ENCODE peak calls at places on chromosomes 3 and 15, in five cellular contexts. G is IMR-90, H is H9, X is mesenchymal stem cell, K is trophoblast cell. P is an unnamed sample.

GRCh38 chr3:153277029-153277428 is 115.0 kb downstream of the RAP2B start:
- DNase-seq in G (no peak), H (no peak), X (no peak), K (no peak), P (no peak)

GRCh38 chr3:146250449-146251382 is at the start of gene PLSCR4:
- DNase-seq in G (peak; percentile 47), H (peak; percentile 47), X (peak; percentile 65), K (peak; percentile 47), P (peak; percentile 27)

GRCh38 chr3:57068437-57069089 is 8.1 kb downstream of the SPATA12 start:
- DNase-seq in G (peak; percentile 61), H (no peak), X (peak; percentile 88), K (no peak), P (no peak)

GRCh38 chr3:177430653-177431052 is 233.4 kb upstream of the TBL1XR1 start:
- DNase-seq in G (no peak), H (no peak), X (no peak), K (no peak), P (no peak)

GRCh38 chr3:16289144-16289889 is 24.3 kb downstream of the OXNAD1 start:
- DNase-seq in G (peak; percentile 40), H (no peak), X (no peak), K (no peak), P (no peak)

GRCh38 chr3:159458010-159458409 is 530.6 kb upstream of the IL12A start:
- DNase-seq in G (peak; percentile 97), H (peak; percentile 35), X (peak; percentile 55), K (peak; percentile 70), P (no peak)

GRCh38 chr3:50537421-50538129 is 30.0 kb downstream of the C3orf18 start:
- DNase-seq in G (no peak), H (no peak), X (no peak), K (no peak), P (no peak)

GRCh38 chr3:10534066-10534465 is 28.7 kb upstream of the ATP2B2 start:
- DNase-seq in G (no peak), H (no peak), X (no peak), K (no peak), P (no peak)

GRCh38 chr15:34810455-34811146 is 15.3 kb upstream of the ACTC1 start:
- DNase-seq in G (peak; percentile 100), H (no peak), X (peak; percentile 99), K (peak; percentile 96), P (no peak)

GRCh38 chr3:144963810-144964209 is 992.2 kb downstream of the DIPK2A start:
- DNase-seq in G (no peak), H (no peak), X (no peak), K (no peak), P (no peak)

GRCh38 chr15:76340802-76341365 is 4.3 kb downstream of the ISL2 start:
- DNase-seq in G (no peak), H (peak; percentile 40), X (no peak), K (peak; percentile 45), P (no peak)

GRCh38 chr15:80609512-80609946 is 85.6 kb upstream of the ABHD17C start:
- DNase-seq in G (no peak), H (no peak), X (no peak), K (no peak), P (no peak)

DNA sequence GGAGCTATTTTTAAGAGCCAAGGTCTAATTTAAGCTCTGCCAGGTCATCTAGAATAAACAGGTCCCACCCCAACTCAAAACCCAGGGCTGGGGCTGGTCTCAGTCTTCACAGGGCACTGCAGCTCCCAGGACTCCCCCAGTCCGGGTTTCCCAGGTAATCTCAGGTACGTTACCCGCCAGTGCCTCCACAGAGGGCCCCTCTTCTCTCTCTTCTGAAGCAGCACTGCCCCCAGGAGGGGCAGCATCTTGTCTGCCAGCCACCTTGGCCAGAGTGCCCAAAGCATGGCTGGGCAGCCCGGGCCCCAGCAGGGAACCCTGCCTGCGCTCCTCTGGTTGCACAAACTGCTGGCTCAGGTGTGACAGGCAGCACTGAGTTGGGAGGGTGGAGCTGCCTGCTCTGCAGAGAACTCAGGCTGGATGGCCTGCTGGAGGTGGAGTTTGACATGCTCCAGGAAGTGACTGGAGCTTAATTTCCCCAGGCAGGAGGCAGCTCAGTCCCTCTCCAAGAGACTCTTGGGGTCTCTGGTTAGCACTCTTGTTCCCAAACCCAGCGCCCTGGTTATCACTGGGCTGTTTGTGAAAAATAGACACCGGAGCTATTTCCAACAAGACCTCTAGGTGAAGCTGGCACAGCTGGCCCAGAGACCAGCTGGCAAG is at the start of gene PLA2G4F:
- DNase-seq in G (no peak), H (peak; percentile 54), X (no peak), K (peak; percentile 55), P (no peak)
- H4K8ac ChIP-seq in G (no peak within 1 kb of the TSS), H (no peak within 1 kb of the TSS), X (no peak within 1 kb of the TSS), K (peak within 1 kb of the TSS; percentile 3), P (no peak within 1 kb of the TSS)

GRCh38 chr15:74025436-74025835 is 30.9 kb downstream of the PML start:
- DNase-seq in G (peak; percentile 61), H (no peak), X (no peak), K (no peak), P (no peak)

GRCh38 chr15:74022706-74023470 is 28.4 kb downstream of the PML start:
- DNase-seq in G (no peak), H (no peak), X (no peak), K (no peak), P (no peak)

GRCh38 chr15:74027688-74028087 is 33.2 kb downstream of the PML start:
- DNase-seq in G (no peak), H (no peak), X (no peak), K (no peak), P (no peak)

GRCh38 chr15:74028646-74029045 is 34.1 kb downstream of the PML start:
- DNase-seq in G (no peak), H (no peak), X (no peak), K (no peak), P (no peak)

DNA sequence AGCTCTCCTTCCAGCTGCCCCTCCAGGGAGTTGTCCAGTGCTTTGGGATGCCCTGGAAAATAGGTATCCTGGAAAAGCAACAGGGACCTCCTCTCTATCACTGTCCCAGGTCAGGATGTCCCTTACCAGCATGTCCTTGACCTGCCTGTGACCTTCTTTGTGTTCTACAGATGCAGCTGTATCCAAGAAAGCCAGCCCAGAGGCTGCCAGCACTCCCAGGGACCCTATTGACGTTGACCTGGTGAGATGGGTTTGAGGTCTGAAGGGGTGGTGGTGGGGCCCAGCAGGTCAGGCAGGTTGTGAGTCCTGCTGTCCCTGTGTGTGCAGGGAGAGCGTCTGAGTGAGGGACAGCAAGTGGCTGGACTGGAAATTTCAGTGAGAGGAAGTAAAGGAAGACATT is 30.2 kb downstream of the PML start:
- DNase-seq in G (no peak), H (no peak), X (no peak), K (no peak), P (no peak)
- H3K18ac ChIP-seq in G (no peak overlapping the region), H (no peak overlapping the region), X (no peak overlapping the region), K (no peak overlapping the region), P (no peak overlapping the region)

GRCh38 chr3:117398166-117398954 is 688.8 kb downstream of the TUSC7 start:
- DNase-seq in G (no peak), H (peak; percentile 86), X (no peak), K (no peak), P (peak; percentile 23)
- H4K91ac ChIP-seq in G (no peak overlapping the region), H (no peak overlapping the region), X (no peak overlapping the region), K (no peak overlapping the region), P (no peak overlapping the region)

GRCh38 chr15:88447741-88448140 is 19.4 kb downstream of the MRPL46 start:
- DNase-seq in G (no peak), H (no peak), X (no peak), K (no peak), P (no peak)

GRCh38 chr15:88447206-88447605 is 20.0 kb downstream of the MRPL46 start:
- DNase-seq in G (no peak), H (no peak), X (no peak), K (no peak), P (no peak)

GRCh38 chr15:88450125-88450798 is 16.9 kb downstream of the MRPL46 start:
- DNase-seq in G (peak; percentile 66), H (peak; percentile 87), X (peak; percentile 66), K (peak; percentile 60), P (peak; percentile 76)

GRCh38 chr15:88448991-88449461 is 18.2 kb downstream of the MRPL46 start:
- DNase-seq in G (no peak), H (no peak), X (no peak), K (no peak), P (no peak)

DNA sequence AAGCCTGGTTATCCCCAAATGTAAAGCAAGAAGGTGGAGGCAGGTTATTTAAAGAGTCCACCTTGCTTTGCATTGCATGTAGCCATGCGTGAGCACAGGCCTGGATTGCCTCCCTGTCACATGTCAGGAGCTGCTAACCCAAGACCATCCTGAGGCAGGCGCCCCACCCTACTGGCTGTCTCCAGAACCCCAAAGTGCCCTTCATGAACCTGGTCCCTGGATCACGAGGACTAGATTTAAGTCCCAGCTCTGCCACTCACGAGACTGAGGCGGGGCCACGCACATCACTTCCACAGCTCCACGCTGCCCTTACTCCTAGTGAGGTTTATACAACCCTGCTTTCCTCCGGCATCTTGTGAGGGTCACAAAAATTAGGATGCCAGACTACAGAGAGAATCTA is 17.6 kb downstream of the MRPL46 start:
- DNase-seq in G (no peak), H (no peak), X (no peak), K (no peak), P (no peak)
- H4K8ac ChIP-seq in G (no peak overlapping the region), H (no peak overlapping the region), X (no peak overlapping the region), K (no peak overlapping the region), P (no peak overlapping the region)

DNA sequence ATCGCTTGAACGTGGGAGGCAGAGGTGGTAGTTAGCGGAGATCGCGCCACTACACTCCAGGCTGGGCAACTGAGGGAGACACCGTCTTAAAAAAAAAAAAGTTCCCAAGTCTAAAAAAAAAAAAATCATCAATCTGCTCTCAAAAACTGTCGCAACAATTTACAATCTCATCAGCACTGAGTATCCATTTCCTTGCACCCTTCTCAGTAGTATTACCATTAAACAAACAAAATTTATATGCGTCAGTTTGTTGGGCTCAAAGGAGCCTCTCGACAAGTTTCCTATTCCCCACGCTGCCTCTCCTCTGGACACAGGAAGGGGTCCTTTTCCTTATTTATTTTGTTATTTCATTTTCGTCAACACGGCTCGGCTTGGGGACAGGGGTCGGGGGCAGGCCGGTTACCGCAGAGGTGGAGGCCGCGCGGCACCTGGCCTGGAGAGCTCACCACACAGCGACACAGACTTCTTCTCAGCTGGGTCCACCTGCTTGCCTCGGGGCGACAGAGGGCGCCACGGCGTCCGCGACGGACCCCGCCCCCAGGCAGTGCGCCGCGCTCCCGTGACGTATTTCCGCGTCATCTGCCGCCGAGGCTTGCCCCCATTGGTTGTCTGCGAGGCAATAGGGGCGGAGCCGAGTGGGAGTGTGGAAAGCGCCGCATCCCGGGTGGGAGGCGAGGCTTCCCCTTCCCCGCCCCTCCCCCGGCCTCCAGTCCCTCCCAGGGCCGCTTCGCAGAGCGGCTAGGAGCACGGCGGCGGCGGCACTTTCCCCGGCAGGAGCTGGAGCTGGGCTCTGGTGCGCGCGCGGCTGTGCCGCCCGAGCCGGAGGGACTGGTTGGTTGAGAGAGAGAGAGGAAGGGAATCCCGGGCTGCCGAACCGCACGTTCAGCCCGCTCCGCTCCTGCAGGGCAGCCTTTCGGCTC is at the start of gene MAP2K1:
- DNase-seq in G (peak; percentile 96), H (peak; percentile 97), X (peak; percentile 97), K (peak; percentile 98), P (peak; percentile 95)
- H3K18ac ChIP-seq in G (peak within 1 kb of the TSS; percentile 19), H (peak within 1 kb of the TSS; percentile 52), X (peak within 1 kb of the TSS; percentile 58), K (peak within 1 kb of the TSS; percentile 78), P (peak within 1 kb of the TSS; percentile 87)

DNA sequence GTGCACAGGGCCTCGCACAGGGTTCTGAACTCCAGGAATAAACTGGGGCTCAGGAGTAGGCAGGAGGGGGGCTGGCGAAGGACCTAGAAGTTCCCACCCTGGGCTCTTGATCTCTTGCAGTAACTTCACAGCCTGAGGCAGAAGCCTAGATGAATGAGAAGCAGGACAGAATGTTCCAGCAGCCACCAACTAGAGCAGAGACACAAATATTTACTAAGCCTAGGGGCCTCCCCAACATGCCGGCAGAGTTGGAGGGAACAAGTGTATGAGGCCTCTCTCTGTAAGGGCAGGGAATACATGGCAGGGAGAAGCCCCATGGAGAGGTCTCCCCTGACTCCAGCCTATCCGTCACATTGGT is 25.3 kb upstream of the C15orf39 start:
- DNase-seq in G (no peak), H (no peak), X (peak; percentile 54), K (no peak), P (no peak)
- H4K91ac ChIP-seq in G (no peak overlapping the region), H (no peak overlapping the region), X (no peak overlapping the region), K (no peak overlapping the region), P (no peak overlapping the region)

GRCh38 chr3:187591051-187591450 is 79.1 kb downstream of the SST start:
- DNase-seq in G (no peak), H (no peak), X (no peak), K (no peak), P (no peak)
- H4K8ac ChIP-seq in G (no peak overlapping the region), H (no peak overlapping the region), X (no peak overlapping the region), K (no peak overlapping the region), P (no peak overlapping the region)